ENCODE peak calls at places on chromosome 5, in four cellular contexts. H is heart right ventricle, A is cardiac muscle cell, B is C1 segment of cervical spinal cord. F is an unnamed sample.

GRCh38 chr5:9042241-9042640 is 503.6 kb downstream of the SEMA5A start:
- DNase-seq in A (no peak), B (no peak), H (no peak), F (no peak)

GRCh38 chr5:132840896-132841818 is 10.7 kb upstream of the SHROOM1 start:
- DNase-seq in A (no peak), H (no peak), B (no peak), F (peak)

GRCh38 chr5:123876265-123876790 is 364.4 kb downstream of the CSNK1G3 start:
- DNase-seq in A (no peak), H (no peak), B (no peak), F (no peak)

GRCh38 chr5:146840016-146840415 is 38.5 kb downstream of the PPP2R2B start:
- DNase-seq in A (no peak), B (no peak), H (no peak), F (no peak)

GRCh38 chr5:14069021-14069420 is 74.1 kb upstream of the TRIO start:
- DNase-seq in A (no peak), H (no peak), B (no peak), F (no peak)

GRCh38 chr5:97102010-97102470 is 40.4 kb downstream of the LIX1 start:
- DNase-seq in B (peak), A (no peak), H (no peak), F (no peak)

GRCh38 chr5:131217791-131218190 is 46.1 kb upstream of the CDC42SE2 start:
- DNase-seq in B (no peak), A (no peak), H (no peak), F (no peak)

GRCh38 chr5:172453986-172454354 is 355 bp downstream of the SH3PXD2B start:
- DNase-seq in B (peak), A (no peak), H (peak), F (no peak)

GRCh38 chr5:10248378-10249260 is 1.1 kb downstream of the ATPSCKMT start:
- DNase-seq in H (no peak), B (no peak), A (no peak), F (no peak)

GRCh38 chr5:7926296-7926695 is 57.3 kb downstream of the MTRR start:
- DNase-seq in H (no peak), B (no peak), A (peak), F (no peak)

GRCh38 chr5:111337688-111338087 is 113.5 kb downstream of the CAMK4 start:
- DNase-seq in A (no peak), B (no peak), H (no peak), F (no peak)

GRCh38 chr5:55062039-55062779 is 38.2 kb downstream of the GZMK start:
- DNase-seq in H (no peak), A (no peak), B (no peak), F (no peak)

F was measured in lung.